ENCODE peak calls at places on chromosomes 6 and 20, in six cellular contexts. P is effector memory CD4-positive, alpha-beta T cell; U is H7; H is H9; G is GM04504; T is T follicular helper cell. O is an unnamed sample.

GRCh38 chr6:142013286-142013685 is 119.4 kb upstream of the GJE1 start:
- DNase-seq in H (no peak), T (no peak), U (no peak), P (no peak), G (peak), O (peak)

GRCh38 chr6:167652701-167653095 is 174.0 kb upstream of the AFDN start:
- DNase-seq in T (no peak), H (peak), G (no peak), U (peak), P (no peak), O (no peak)

GRCh38 chr6:9699890-9700289 is 715.0 kb downstream of the TFAP2A start:
- DNase-seq in T (no peak), U (no peak), G (peak), P (no peak), H (no peak), O (no peak)

GRCh38 chr6:130018830-130019795 is 732 bp downstream of the L3MBTL3 start:
- DNase-seq in G (no peak), P (peak), U (peak), T (peak), H (peak), O (peak)

GRCh38 chr6:93787841-93788240 is 368.5 kb upstream of the EPHA7 start:
- DNase-seq in H (no peak), P (no peak), T (no peak), G (no peak), U (no peak), O (no peak)

GRCh38 chr6:13709698-13710551 is 1.7 kb downstream of the RANBP9 start:
- DNase-seq in T (no peak), U (no peak), G (no peak), H (no peak), P (no peak), O (peak)

GRCh38 chr20:4074877-4075455 is 59.6 kb upstream of the RNF24 start:
- DNase-seq in H (no peak), U (no peak), G (no peak), T (no peak), P (no peak), O (no peak)

GRCh38 chr6:27188206-27188884 is 59.2 kb upstream of the PRSS16 start:
- DNase-seq in T (no peak), G (peak), P (no peak), H (peak), U (peak), O (peak)

GRCh38 chr20:56517211-56517610 is 7.3 kb upstream of the FAM209A start:
- DNase-seq in G (no peak), P (no peak), H (no peak), U (no peak), T (no peak), O (no peak)

GRCh38 chr6:163485388-163485851 is 70.9 kb downstream of the QKI start:
- DNase-seq in P (no peak), G (no peak), U (no peak), T (no peak), H (no peak), O (no peak)